ENCODE peak calls at places on chromosome 19, in five cellular contexts. J is SW 1271; D is Daoy; P is CD4-positive, alpha-beta T cell; V is AG04449. N is an unnamed sample.

GRCh38 chr19:48833049-48833448 is 3.2 kb downstream of the HSD17B14 start:
- DNase-seq in D (no peak), J (no peak), P (no peak), V (no peak), N (no peak)

GRCh38 chr19:55646889-55647731 is 902 bp upstream of the CCDC106 start:
- DNase-seq in P (no peak), J (no peak), V (no peak), D (no peak), N (no peak)

GRCh38 chr19:48874309-48875135 is 2.3 kb downstream of the PPP1R15A start:
- DNase-seq in V (no peak), J (peak; percentile 24), P (no peak), D (peak; percentile 81), N (no peak)

GRCh38 chr19:19561946-19562664 is 24.0 kb downstream of the CILP2 start:
- DNase-seq in P (no peak), D (no peak), V (no peak), J (no peak), N (no peak)

GRCh38 chr19:29880498-29881081 is 61.4 kb upstream of the URI1 start:
- DNase-seq in D (no peak), P (no peak), J (no peak), V (no peak), N (no peak)

GRCh38 chr19:57302020-57302465 is 18.2 kb upstream of the ZNF543 start:
- DNase-seq in J (peak; percentile 22), V (peak; percentile 85), D (peak; percentile 92), P (no peak), N (no peak)

GRCh38 chr19:46351241-46352041 is 4.6 kb downstream of the PPP5C start:
- DNase-seq in D (peak; percentile 66), P (peak; percentile 17), V (no peak), J (no peak), N (peak; percentile 33)

GRCh38 chr19:13723206-13723605 is 41.1 kb upstream of the MRI1 start:
- DNase-seq in P (no peak), V (no peak), D (no peak), J (no peak), N (no peak)

GRCh38 chr19:42023121-42023942 is 29.3 kb upstream of the ATP1A3 start:
- DNase-seq in J (peak; percentile 1), V (no peak), P (no peak), D (peak; percentile 60), N (peak; percentile 17)

GRCh38 chr19:29273000-29273691 is 60.2 kb upstream of the UQCRFS1 start:
- DNase-seq in J (no peak), V (no peak), D (no peak), P (no peak), N (no peak)

GRCh38 chr19:44747739-44748425 is 626 bp upstream of the BCL3 start:
- DNase-seq in V (no peak), D (peak; percentile 71), J (peak; percentile 76), P (peak; percentile 11), N (peak; percentile 65)

GRCh38 chr19:38834104-38834490 is 2.5 kb upstream of the ECH1 start:
- DNase-seq in J (no peak), P (no peak), V (no peak), D (no peak), N (no peak)

GRCh38 chr19:7690779-7691258 is 10.2 kb downstream of the TRAPPC5 start:
- DNase-seq in D (no peak), P (no peak), J (no peak), V (no peak), N (no peak)

GRCh38 chr19:10915511-10916091 is 12.8 kb downstream of the YIPF2 start:
- DNase-seq in V (peak; percentile 23), D (peak; percentile 92), P (no peak), J (peak; percentile 39), N (no peak)

GRCh38 chr19:13849991-13850909 is 26.7 kb upstream of the NANOS3 start:
- DNase-seq in J (no peak), V (no peak), D (peak; percentile 94), P (peak; percentile 51), N (no peak)

GRCh38 chr19:39423258-39424086 is 11.0 kb downstream of the PLEKHG2 start:
- DNase-seq in P (no peak), D (no peak), V (no peak), J (no peak), N (no peak)

GRCh38 chr19:18725755-18726416 is 42.4 kb downstream of the CRTC1 start:
- DNase-seq in J (no peak), P (no peak), V (no peak), D (no peak), N (no peak)

GRCh38 chr19:45294291-45295029 is 28.2 kb downstream of the CKM start:
- DNase-seq in D (no peak), V (no peak), P (no peak), J (no peak), N (no peak)

GRCh38 chr19:33376423-33376822 is 2.9 kb downstream of the CEBPG start:
- DNase-seq in P (no peak), J (peak; percentile 39), V (peak; percentile 38), D (peak; percentile 82), N (no peak)

GRCh38 chr19:14467816-14468215 is 7.3 kb downstream of the PTGER1 start:
- DNase-seq in P (no peak), D (no peak), V (no peak), J (no peak), N (peak; percentile 4)

GRCh38 chr19:10516064-10516385 is 1.2 kb downstream of the S1PR5 start:
- DNase-seq in V (no peak), P (no peak), J (no peak), D (no peak), N (no peak)

GRCh38 chr19:39151209-39151608 is 25.6 kb downstream of the PAK4 start:
- DNase-seq in J (no peak), D (no peak), P (no peak), V (no peak), N (no peak)

GRCh38 chr19:45568732-45569131 is 15.9 kb downstream of the OPA3 start:
- DNase-seq in J (no peak), V (no peak), D (peak; percentile 89), P (no peak), N (no peak)

GRCh38 chr19:18894254-18895037 is 1.5 kb downstream of the CERS1 start:
- DNase-seq in D (peak; percentile 48), J (no peak), V (no peak), P (no peak), N (no peak)

GRCh38 chr19:3282564-3282963 is 58.1 kb downstream of the CELF5 start:
- DNase-seq in J (no peak), P (no peak), V (no peak), D (no peak), N (no peak)

GRCh38 chr19:10984166-10984735 is 23.4 kb downstream of the SMARCA4 start:
- DNase-seq in P (no peak), V (no peak), D (no peak), J (no peak), N (no peak)

GRCh38 chr19:811007-811434 is 10.7 kb downstream of the PLPPR3 start:
- DNase-seq in D (no peak), J (no peak), P (no peak), V (no peak), N (no peak)

GRCh38 chr19:35108730-35109129 is 6.9 kb upstream of the FXYD3 start:
- DNase-seq in P (no peak), V (no peak), J (no peak), D (no peak), N (no peak)

GRCh38 chr19:29264897-29265296 is 51.9 kb upstream of the UQCRFS1 start:
- DNase-seq in J (no peak), P (no peak), V (no peak), D (no peak), N (no peak)

GRCh38 chr19:57068921-57069697 is 50.7 kb upstream of the USP29 start:
- DNase-seq in J (peak; percentile 9), P (no peak), V (no peak), D (peak; percentile 67), N (no peak)

GRCh38 chr19:17393914-17394313 is at the start of gene CCDC194:
- DNase-seq in J (no peak), P (no peak), D (no peak), V (no peak), N (no peak)

GRCh38 chr19:49102303-49102702 is 11.9 kb upstream of the LIN7B start:
- DNase-seq in V (no peak), P (no peak), D (no peak), J (no peak), N (no peak)

GRCh38 chr19:19498255-19498991 is 16.9 kb downstream of the TSSK6 start:
- DNase-seq in D (no peak), V (no peak), J (no peak), P (no peak), N (no peak)

GRCh38 chr19:10473192-10473591 is 30.0 kb downstream of the KEAP1 start:
- DNase-seq in P (no peak), D (no peak), V (no peak), J (no peak), N (no peak)

GRCh38 chr19:1269478-1270167 is 491 bp downstream of the CIRBP start:
- DNase-seq in D (peak; percentile 94), P (peak; percentile 82), V (no peak), J (peak; percentile 85), N (peak; percentile 60)

GRCh38 chr19:19107663-19108062 is 30.6 kb downstream of the TMEM161A start:
- DNase-seq in D (no peak), V (no peak), J (no peak), P (no peak), N (no peak)

GRCh38 chr19:42596391-42597071 is 1.8 kb upstream of the CEACAM8 start:
- DNase-seq in D (peak; percentile 29), V (no peak), J (no peak), P (peak; percentile 27), N (peak; percentile 5)

GRCh38 chr19:51002542-51003311 is 1.3 kb upstream of the KLK8 start:
- DNase-seq in D (peak; percentile 83), P (no peak), J (peak; percentile 31), V (no peak), N (no peak)

GRCh38 chr19:43777163-43777700 is 3.5 kb downstream of the KCNN4 start:
- DNase-seq in V (no peak), P (no peak), J (peak; percentile 16), D (peak; percentile 82), N (peak; percentile 87)

N was measured in AML-193.